ENCODE peak calls at places on chromosomes 6 and 20, in seven cellular contexts. R is NCI-H2029; P is endothelial cell; E is brain microvascular endothelial cell; O is activated naive CD4-positive, alpha-beta T cell; U is activated CD4-positive, alpha-beta T cell treated with anti-CD3 and anti-CD28 coated beads, Interleukin-2, amount 50 U/mL, for 4 hours; W is CD4-positive, alpha-beta T cell. G is an unnamed sample.

GRCh38 chr6:34771727-34772126 is 14.4 kb downstream of the SNRPC start:
- DNase-seq in P (no peak), U (no peak), O (no peak), R (no peak), W (no peak), E (peak), G (peak)

GRCh38 chr6:55773620-55774019 is 101.8 kb downstream of the BMP5 start:
- DNase-seq in W (no peak), U (no peak), O (no peak), P (no peak), R (no peak), E (no peak), G (no peak)

GRCh38 chr20:41065716-41066115 is 37.1 kb downstream of the TOP1 start:
- DNase-seq in R (no peak), O (no peak), P (no peak), E (no peak), U (no peak), W (no peak), G (no peak)

GRCh38 chr6:111984081-111984480 is 69.8 kb upstream of the CCN6 start:
- DNase-seq in U (peak), R (no peak), E (no peak), O (no peak), P (no peak), W (no peak), G (no peak)

GRCh38 chr20:55597526-55597925 is 407.8 kb downstream of the CBLN4 start:
- DNase-seq in R (no peak), O (no peak), U (no peak), P (no peak), W (no peak), E (no peak), G (no peak)

GRCh38 chr6:109869398-109870165 is 108.5 kb upstream of the GPR6 start:
- DNase-seq in R (no peak), O (no peak), W (no peak), U (no peak), E (no peak), P (no peak), G (peak)

GRCh38 chr6:9482030-9482731 is 932.7 kb downstream of the TFAP2A start:
- DNase-seq in E (peak), W (no peak), O (no peak), P (no peak), R (no peak), U (no peak), G (peak)

GRCh38 chr6:4582506-4582905 is 193.7 kb upstream of the CDYL start:
- DNase-seq in P (no peak), E (peak), O (no peak), U (no peak), W (no peak), R (no peak), G (no peak)

GRCh38 chr20:11261533-11262000 is 587.8 kb upstream of the JAG1 start:
- DNase-seq in E (peak), P (no peak), R (no peak), O (no peak), W (no peak), U (no peak), G (peak)

GRCh38 chr20:49753133-49753532 is 39.5 kb upstream of the B4GALT5 start:
- DNase-seq in U (no peak), R (no peak), O (no peak), P (no peak), E (no peak), W (no peak), G (no peak)

GRCh38 chr20:37920270-37920669 is 17.3 kb downstream of the VSTM2L start:
- DNase-seq in W (no peak), R (no peak), P (no peak), U (no peak), E (no peak), O (no peak), G (no peak)